ENCODE peak calls at places on chromosomes 13 and 19, in four cellular contexts. Q, B, L and W are unnamed samples.
A peak's percentile ranks its signal among the peaks of the same experiment; 100 is the strongest.

GRCh38 chr19:2327773-2328400 is 499 bp downstream of the LSM7 start:
- DNase-seq in Q (peak; percentile 32), B (no peak), L (no peak), W (no peak)

GRCh38 chr13:99501952-99502310 is 659 bp downstream of the TM9SF2 start:
- DNase-seq in Q (no peak), B (no peak), L (no peak), W (peak; percentile 22)

GRCh38 chr19:52453324-52454094 is at the start of gene ZNF578:
- DNase-seq in Q (peak; percentile 54), B (peak; percentile 86), L (peak; percentile 90), W (peak; percentile 93)

GRCh38 chr13:50616101-50616500 is 227.4 kb downstream of the DLEU7 start:
- DNase-seq in Q (no peak), B (no peak), L (no peak), W (no peak)

GRCh38 chr19:40147693-40148347 is 43.4 kb upstream of the MAP3K10 start:
- DNase-seq in Q (no peak), B (no peak), L (no peak), W (no peak)

GRCh38 chr13:51797664-51798488 is 6.1 kb downstream of the DHRS12 start:
- DNase-seq in Q (peak; percentile 38), B (no peak), L (peak; percentile 46), W (peak; percentile 45)

GRCh38 chr19:14843169-14843568 is 5.6 kb downstream of the OR7A10 start:
- DNase-seq in Q (no peak), B (no peak), L (no peak), W (no peak)

GRCh38 chr13:94435604-94436226 is 43.8 kb downstream of the DCT start:
- DNase-seq in Q (no peak), B (no peak), L (no peak), W (no peak)

GRCh38 chr19:10871711-10872550 is 578 bp downstream of the CARM1 start:
- DNase-seq in Q (no peak), B (peak; percentile 80), L (peak; percentile 62), W (peak; percentile 85)

GRCh38 chr19:39951065-39951650 is 16.7 kb upstream of the FCGBP start:
- DNase-seq in Q (no peak), B (no peak), L (no peak), W (no peak)

GRCh38 chr19:18795540-18795939 is 4.4 kb upstream of the COMP start:
- DNase-seq in Q (no peak), B (no peak), L (no peak), W (peak; percentile 55)

GRCh38 chr19:55857149-55857548 is 20.8 kb downstream of the NLRP4 start:
- DNase-seq in Q (no peak), B (no peak), L (no peak), W (no peak)

GRCh38 chr19:32817252-32817912 is 52.2 kb downstream of the SLC7A9 start:
- DNase-seq in Q (no peak), B (no peak), L (no peak), W (no peak)